ENCODE peak calls at places on chromosomes 16 and 17, in five cellular contexts. W, Y, N, J and L are unnamed samples.

GRCh38 chr16:57235128-57236092 is 9.6 kb upstream of the ARL2BP start:
- DNase-seq in J (no peak), N (no peak), Y (peak; percentile 43), W (no peak), L (no peak)

GRCh38 chr17:35981908-35982330 is 622 bp upstream of the CCL16 start:
- DNase-seq in Y (no peak), J (peak; percentile 58), N (no peak), W (no peak), L (no peak)

GRCh38 chr16:87855852-87856715 is 13.2 kb downstream of the SLC7A5 start:
- DNase-seq in W (peak; percentile 50), Y (peak; percentile 39), N (no peak), J (peak; percentile 72), L (no peak)

GRCh38 chr16:84648595-84649510 is 542 bp downstream of the KLHL36 start:
- DNase-seq in N (peak; percentile 65), Y (peak; percentile 20), J (peak; percentile 31), W (peak; percentile 34), L (no peak)

GRCh38 chr16:88727871-88728270 is 21.6 kb downstream of the CTU2 start:
- DNase-seq in N (peak; percentile 62), J (no peak), Y (no peak), W (no peak), L (no peak)

GRCh38 chr16:83953796-83954576 is 946 bp downstream of the OSGIN1 start:
- DNase-seq in J (peak; percentile 71), N (peak; percentile 69), Y (peak; percentile 27), W (no peak), L (peak; percentile 45)

GRCh38 chr17:19791918-19792317 is 43.8 kb upstream of the ALDH3A1 start:
- DNase-seq in Y (no peak), W (no peak), J (no peak), N (no peak), L (no peak)

GRCh38 chr16:19242186-19242585 is 43.3 kb upstream of the CLEC19A start:
- DNase-seq in N (no peak), J (no peak), Y (no peak), W (no peak), L (no peak)